ENCODE peak calls at places on chromosomes 6 and 20, in five cellular contexts. V is left lung, T is GM13976, J is GM06990, H is glutamatergic neuron. N is an unnamed sample.

GRCh38 chr6:30231067-30231466 is 17.9 kb upstream of the TRIM26 start:
- DNase-seq in V (no peak), T (no peak), J (no peak), H (no peak), N (no peak)

GRCh38 chr6:33279971-33280511 is 3.1 kb downstream of the B3GALT4 start:
- DNase-seq in V (no peak), T (no peak), J (no peak), H (peak), N (no peak)

GRCh38 chr20:45487231-45487635 is 17.7 kb downstream of the WFDC2 start:
- DNase-seq in V (no peak), T (peak), J (no peak), H (peak), N (no peak)

GRCh38 chr6:156437084-156437879 is 339.9 kb upstream of the ARID1B start:
- DNase-seq in V (no peak), T (no peak), J (no peak), H (no peak), N (no peak)

GRCh38 chr6:90370493-90370959 is 73.9 kb upstream of the BACH2 start:
- DNase-seq in V (no peak), T (no peak), J (no peak), H (no peak), N (no peak)

GRCh38 chr6:151807513-151808330 is at the start of gene ESR1:
- DNase-seq in V (no peak), T (peak), J (peak), H (peak), N (peak)

GRCh38 chr6:331622-332521 is 39.6 kb downstream of the DUSP22 start:
- DNase-seq in V (no peak), T (peak), J (peak), H (no peak), N (peak)

GRCh38 chr6:168318579-168319278 is 848 bp downstream of the DACT2 start:
- DNase-seq in V (no peak), T (no peak), J (no peak), H (no peak), N (no peak)

GRCh38 chr6:106966229-106966628 is 8.3 kb downstream of the CD24 start:
- DNase-seq in V (no peak), T (no peak), J (no peak), H (no peak), N (no peak)

GRCh38 chr20:24379116-24379927 is 90.1 kb upstream of the SYNDIG1 start:
- DNase-seq in V (peak), T (no peak), J (no peak), H (peak), N (no peak)

GRCh38 chr6:11702796-11703130 is 75.8 kb downstream of the ADTRP start:
- DNase-seq in V (no peak), T (no peak), J (no peak), H (no peak), N (no peak)

GRCh38 chr6:11701568-11701967 is 77.0 kb downstream of the ADTRP start:
- DNase-seq in V (no peak), T (no peak), J (no peak), H (no peak), N (no peak)

GRCh38 chr6:11705069-11705468 is 73.5 kb downstream of the ADTRP start:
- DNase-seq in V (no peak), T (no peak), J (no peak), H (no peak), N (no peak)

GRCh38 chr6:11702039-11702795 is 76.4 kb downstream of the ADTRP start:
- DNase-seq in V (no peak), T (no peak), J (no peak), H (no peak), N (no peak)

GRCh38 chr6:11700118-11700718 is 78.4 kb downstream of the ADTRP start:
- DNase-seq in V (no peak), T (no peak), J (no peak), H (no peak), N (no peak)
- TF ChIP-seq CTCF in V (peak), T (no peak), J (peak), H (peak), N (no peak)

GRCh38 chr20:23178806-23179205 is 92.7 kb upstream of the CD93 start:
- DNase-seq in V (no peak), T (no peak), J (no peak), H (no peak), N (no peak)
- TF ChIP-seq CTCF in V (peak), T (no peak), J (peak), H (no peak), N (no peak)

DNA sequence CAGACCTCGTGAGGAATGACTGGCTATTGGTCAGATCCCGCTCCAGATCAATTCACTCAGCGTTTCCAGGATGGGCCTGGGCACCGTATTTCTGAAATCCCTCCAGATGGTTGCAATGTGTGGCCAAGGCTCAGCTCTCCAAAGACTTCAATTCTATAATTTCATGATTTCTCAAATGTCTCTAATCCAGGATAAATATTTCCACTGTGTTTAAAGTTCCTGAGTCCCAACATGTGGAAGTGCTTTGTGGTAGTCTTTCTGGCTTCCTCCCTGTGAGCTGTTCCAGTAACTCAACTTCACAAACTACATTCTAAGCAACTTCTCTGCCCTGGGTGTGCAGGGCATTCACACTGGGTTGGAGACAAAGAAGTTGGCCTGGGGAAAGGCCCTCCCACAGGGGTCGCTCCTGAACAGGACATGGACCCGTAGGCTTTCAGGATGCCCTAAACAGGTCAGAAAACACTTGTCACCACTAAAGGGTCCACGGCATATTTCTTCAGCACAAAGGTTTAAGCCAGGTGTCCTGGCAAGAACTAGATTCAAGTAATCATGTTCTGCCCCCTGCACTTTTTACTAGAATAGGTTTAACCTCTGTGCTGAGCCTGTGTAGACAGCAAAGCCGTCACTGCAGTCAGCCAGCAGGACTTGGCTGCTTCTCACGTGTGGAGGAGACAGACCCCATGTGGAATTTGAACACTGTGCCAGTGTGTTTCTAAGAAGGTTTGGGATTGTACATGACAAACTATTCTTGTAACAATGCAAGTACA is 212.0 kb downstream of the WDR27 start:
- DNase-seq in V (no peak), T (no peak), J (no peak), H (no peak), N (no peak)
- TF ChIP-seq CTCF in V (no peak), T (no peak), J (no peak), H (no peak), N (no peak)

GRCh38 chr6:79586548-79586947 is 44.6 kb upstream of the SH3BGRL2 start:
- DNase-seq in V (no peak), T (no peak), J (no peak), H (no peak), N (no peak)
- TF ChIP-seq CTCF in V (peak), T (no peak), J (peak), H (peak), N (no peak)

DNA sequence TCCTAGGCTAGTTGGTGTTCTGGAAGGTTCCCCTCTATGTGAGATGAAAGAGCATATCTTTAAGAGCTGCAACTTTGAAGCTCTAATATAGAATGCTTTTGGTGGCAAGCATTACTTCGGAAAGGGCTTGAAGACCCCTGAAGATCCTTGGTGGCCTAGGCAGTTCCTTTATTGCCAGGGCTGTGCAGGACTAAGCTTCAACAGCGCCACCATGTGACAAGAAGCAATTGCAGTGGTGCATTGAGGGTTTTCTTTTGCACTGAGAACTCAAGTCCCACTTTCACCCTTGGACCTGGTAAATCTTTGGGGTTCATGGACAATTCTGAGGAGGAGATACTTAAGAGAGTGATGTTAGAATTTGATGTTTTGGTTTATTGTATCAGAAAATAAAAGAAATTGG is 237.4 kb upstream of the GMDS start:
- DNase-seq in V (no peak), T (no peak), J (no peak), H (no peak), N (no peak)
- TF ChIP-seq CTCF in V (no peak), T (no peak), J (no peak), H (no peak), N (no peak)

DNA sequence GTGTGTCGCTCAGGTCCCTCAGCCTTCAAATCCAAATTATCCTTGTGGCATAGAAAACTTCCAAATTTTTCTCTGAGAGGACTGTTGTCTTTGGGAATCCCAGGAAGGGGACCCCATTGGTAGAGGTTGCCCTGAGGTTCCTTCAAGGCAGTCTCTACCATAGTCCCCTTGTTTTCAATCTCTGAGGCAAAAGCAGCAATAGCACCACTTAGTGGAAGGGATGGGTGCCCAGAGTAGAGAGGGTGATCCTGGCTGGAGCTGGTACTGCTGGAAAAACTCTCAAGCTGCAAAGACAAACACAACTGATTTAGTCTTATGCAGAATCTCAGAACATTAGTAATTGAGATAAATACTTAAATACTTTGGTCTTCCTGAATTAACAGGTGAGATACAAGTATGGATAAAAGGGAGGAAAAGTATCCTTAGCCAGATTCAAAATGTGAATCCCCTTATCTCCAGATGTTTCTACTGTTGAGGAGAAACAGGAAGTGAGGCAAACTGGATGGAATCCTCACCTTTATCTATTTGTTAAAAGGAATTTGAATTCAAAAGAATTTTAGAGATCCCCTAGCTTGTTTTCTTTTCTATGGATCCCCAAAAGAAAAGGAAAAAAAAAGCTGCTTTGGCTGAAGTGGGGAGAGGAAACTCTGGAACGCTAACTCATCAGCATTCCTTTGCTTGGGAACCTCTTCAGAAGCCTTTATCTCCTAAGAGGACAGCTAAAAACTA is 13.4 kb downstream of the ZNF318 start:
- DNase-seq in V (no peak), T (no peak), J (no peak), H (no peak), N (no peak)
- TF ChIP-seq CTCF in V (no peak), T (peak), J (peak), H (no peak), N (no peak)

N was measured in activated B cell treated with CpG ODN at 0.5 μM for 24 hours.